ENCODE peak calls at places on chromosomes 12 and 14, in eight cellular contexts. J, Z, U, Y, O, D, X and R are unnamed samples.

GRCh38 chr12:10086387-10086786 is 12.4 kb downstream of the CLEC1A start:
- DNase-seq in J (no peak), Z (no peak), D (no peak), X (no peak), O (no peak), Y (no peak), U (no peak), R (no peak)

GRCh38 chr14:75158843-75159614 is 17.4 kb downstream of the TMED10 start:
- DNase-seq in U (peak; percentile 38), D (no peak), Z (no peak), J (no peak), X (peak; percentile 14), Y (no peak), O (no peak), R (no peak)

GRCh38 chr12:105089817-105090216 is 5.6 kb upstream of the ALDH1L2 start:
- DNase-seq in Z (no peak), O (no peak), Y (no peak), D (no peak), X (no peak), J (no peak), U (no peak), R (no peak)

GRCh38 chr14:34482463-34482862 is 20.4 kb upstream of the SPTSSA start:
- DNase-seq in Y (no peak), U (no peak), X (no peak), J (no peak), O (no peak), D (no peak), Z (no peak), R (no peak)

GRCh38 chr12:58309806-58310205 is 368.4 kb downstream of the ATP23 start:
- DNase-seq in Z (no peak), D (peak; percentile 68), U (no peak), O (no peak), Y (no peak), J (no peak), X (no peak), R (no peak)

GRCh38 chr12:111151441-111151840 is 217.5 kb downstream of the PHETA1 start:
- DNase-seq in X (no peak), J (no peak), Z (no peak), Y (no peak), O (no peak), U (no peak), D (no peak), R (no peak)

GRCh38 chr12:39872425-39872824 is 233.5 kb downstream of the SLC2A13 start:
- DNase-seq in Y (no peak), X (no peak), U (no peak), J (no peak), O (no peak), Z (no peak), D (no peak), R (no peak)

GRCh38 chr12:12010277-12011031 is 60.3 kb upstream of the BCL2L14 start:
- DNase-seq in U (peak; percentile 61), X (peak; percentile 8), Z (no peak), Y (peak; percentile 16), O (peak; percentile 69), D (peak; percentile 74), J (peak; percentile 47), R (peak; percentile 22)

GRCh38 chr12:94151577-94151976 is 3.2 kb downstream of the PLXNC1 start:
- DNase-seq in X (no peak), Z (peak; percentile 67), J (no peak), U (no peak), Y (no peak), D (no peak), O (no peak), R (no peak)

GRCh38 chr14:65229431-65230286 is 127.3 kb upstream of the MAX start:
- DNase-seq in Z (peak; percentile 50), D (peak; percentile 51), U (no peak), X (no peak), J (no peak), Y (peak; percentile 27), O (peak; percentile 55), R (peak; percentile 17)

GRCh38 chr12:19239616-19240234 is 110.2 kb downstream of the PLEKHA5 start:
- DNase-seq in O (no peak), D (peak; percentile 79), U (peak; percentile 86), Y (no peak), J (no peak), Z (no peak), X (no peak), R (no peak)

GRCh38 chr14:103074699-103075341 is 9.2 kb upstream of the LBHD2 start:
- DNase-seq in X (no peak), O (peak; percentile 56), D (no peak), Y (peak; percentile 64), Z (peak; percentile 75), J (no peak), U (no peak), R (no peak)

GRCh38 chr12:19033244-19033643 is 96.3 kb upstream of the PLEKHA5 start:
- DNase-seq in Z (no peak), U (no peak), O (no peak), X (no peak), D (no peak), J (no peak), Y (no peak), R (no peak)

GRCh38 chr12:17215754-17216153 is 609.8 kb upstream of the LMO3 start:
- DNase-seq in J (no peak), Y (no peak), D (no peak), U (no peak), Z (no peak), O (no peak), X (no peak), R (no peak)

DNA sequence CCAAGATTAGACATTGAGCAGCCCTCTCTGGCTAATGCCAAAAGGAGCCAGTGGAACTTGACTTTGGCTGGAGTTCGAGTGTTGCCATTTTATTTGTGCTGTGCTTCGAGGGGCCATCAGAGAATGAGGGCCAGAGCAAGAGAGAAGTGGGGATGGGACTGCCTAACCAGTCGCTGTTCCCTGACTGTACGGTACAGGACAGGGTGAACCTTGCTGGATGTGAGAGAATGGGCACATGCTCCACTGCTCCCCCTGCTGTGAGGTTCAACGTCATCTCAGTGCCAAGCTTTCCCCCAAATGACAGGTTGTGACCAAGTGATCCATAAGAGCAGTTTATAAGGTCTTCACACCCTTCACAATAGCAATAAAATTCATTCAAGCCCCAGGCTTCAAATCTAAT is 55.1 kb upstream of the BCL11B start:
- DNase-seq in D (no peak), J (no peak), U (no peak), Y (no peak), Z (no peak), X (no peak), O (no peak), R (no peak)
- TF ChIP-seq CTCF in D (no peak), J (no peak), U (peak; percentile 6), Y (no peak), Z (no peak), X (no peak), O (no peak), R (peak; percentile 38)

GRCh38 chr12:88763536-88764100 is 183.3 kb upstream of the KITLG start:
- DNase-seq in X (no peak), J (no peak), Z (no peak), D (peak; percentile 10), O (no peak), U (no peak), Y (no peak), R (peak; percentile 48)

DNA sequence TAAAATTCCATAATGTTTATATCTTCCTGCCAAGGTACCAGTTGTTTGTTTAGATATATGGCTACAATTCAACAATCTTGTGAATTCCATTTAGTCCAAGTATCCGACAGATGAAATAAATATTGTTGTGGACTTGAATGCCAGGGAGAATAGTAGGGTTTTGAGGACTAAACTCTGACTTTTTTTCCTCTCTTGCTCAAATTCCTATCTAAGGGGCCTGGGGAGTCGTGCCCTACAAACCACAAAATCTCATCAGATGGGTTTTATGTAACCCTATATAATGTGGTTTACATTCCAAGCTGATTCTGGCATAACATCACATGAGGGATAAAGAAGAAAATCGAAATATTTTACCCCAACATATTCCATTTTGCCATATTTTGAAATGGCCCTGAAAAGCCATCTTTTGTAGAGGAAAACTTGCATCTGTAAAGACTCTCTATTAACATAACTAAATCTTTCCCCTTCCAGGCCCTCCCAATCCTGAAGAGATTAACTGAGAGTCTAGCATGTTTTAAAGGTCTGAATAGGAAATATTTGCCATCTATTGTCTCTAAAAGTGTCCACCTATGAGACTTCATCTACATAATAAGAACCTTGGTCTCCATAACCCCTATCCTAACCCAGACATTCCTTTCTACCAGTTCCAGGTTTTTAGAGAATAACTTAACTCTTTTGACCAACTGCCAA is 184.7 kb upstream of the KITLG start:
- DNase-seq in Y (no peak), D (peak; percentile 59), J (no peak), O (no peak), X (no peak), Z (no peak), U (peak; percentile 47), R (no peak)
- TF ChIP-seq CTCF in Y (no peak), D (no peak), J (no peak), O (no peak), X (no peak), Z (no peak), U (no peak), R (no peak)

DNA sequence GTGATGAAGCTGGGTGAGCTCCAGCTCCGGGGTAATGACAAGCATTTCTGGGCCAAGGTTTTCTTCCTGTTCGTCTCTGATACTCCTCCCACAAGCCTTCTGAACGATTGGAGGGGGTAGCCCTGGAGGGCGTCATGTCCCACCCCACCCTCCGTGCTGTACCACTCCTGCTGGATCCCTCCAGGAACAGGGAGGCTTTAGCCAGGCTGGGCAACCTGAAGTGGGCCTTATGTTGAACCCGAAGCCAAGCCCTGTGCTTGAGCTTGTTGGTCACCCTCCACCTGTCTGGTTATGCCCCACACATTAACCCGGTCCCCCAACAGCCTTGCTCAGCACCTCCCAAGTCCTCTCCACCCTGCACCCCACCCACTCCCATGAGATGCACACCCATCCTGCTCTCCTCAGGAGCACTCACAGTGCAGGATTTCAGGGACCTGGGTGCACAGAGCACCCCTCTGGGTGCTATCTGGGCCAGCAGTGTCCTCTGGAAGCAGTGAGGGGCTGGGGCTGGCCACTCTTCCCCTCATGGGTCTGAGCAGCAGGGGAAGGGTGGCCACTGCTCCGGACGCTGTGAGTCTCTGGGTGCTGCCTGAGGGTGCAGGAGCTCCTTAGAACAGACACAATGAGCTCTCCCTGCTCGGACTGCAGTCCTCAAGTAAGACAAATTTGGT is 6.8 kb upstream of the KRT83 start:
- DNase-seq in O (no peak), U (no peak), J (no peak), D (no peak), Y (no peak), X (no peak), Z (no peak), R (no peak)
- TF ChIP-seq CTCF in O (no peak), U (no peak), J (no peak), D (no peak), Y (no peak), X (no peak), Z (no peak), R (peak; percentile 17)

DNA sequence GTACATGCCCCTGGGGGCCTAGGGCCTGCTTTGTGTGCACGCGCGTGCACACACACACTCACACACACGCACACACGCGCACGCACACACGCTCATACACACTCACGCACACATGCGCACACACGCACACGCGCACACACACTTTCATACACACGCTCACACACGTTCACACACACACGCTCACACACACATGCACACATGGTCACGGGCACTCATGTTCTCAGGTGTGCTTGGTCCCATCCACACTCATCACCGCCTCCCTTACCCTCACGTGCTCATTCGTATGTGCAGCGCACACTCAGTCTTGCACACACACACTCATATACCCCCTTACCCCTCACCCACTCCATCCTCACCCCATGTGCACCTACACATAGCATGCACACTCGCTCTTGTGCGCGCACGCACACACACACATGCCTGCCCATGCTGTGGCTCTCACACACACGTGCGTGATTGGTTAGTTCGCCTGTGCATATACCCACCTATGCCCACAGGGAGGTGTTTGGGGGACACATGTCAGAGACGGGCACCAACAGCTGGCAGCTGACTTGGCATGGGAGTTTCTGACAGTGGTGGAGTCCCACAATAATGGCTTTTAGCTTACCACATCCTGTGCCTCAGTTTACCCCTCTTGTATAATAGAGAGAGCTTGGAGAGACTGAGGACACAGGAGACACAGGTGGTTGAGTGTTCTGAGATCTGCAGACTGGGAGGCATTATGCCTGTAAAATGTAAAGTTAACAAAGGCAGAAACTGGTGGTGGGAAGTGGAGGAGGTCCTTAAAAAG is 28.7 kb downstream of the TSPAN9 start:
- DNase-seq in X (no peak), U (no peak), Z (no peak), D (no peak), Y (no peak), O (no peak), J (no peak), R (no peak)
- TF ChIP-seq CTCF in X (no peak), U (no peak), Z (no peak), D (no peak), Y (no peak), O (no peak), J (no peak), R (no peak)